ENCODE peak calls at places on chromosomes 13 and 19, in four cellular contexts. I is HCT116, H is GM12891, A is Panc1. T is an unnamed sample.

GRCh38 chr13:97279913-97280312 is 57.8 kb downstream of the MBNL2 start:
- DNase-seq in I (no peak), H (no peak), A (no peak), T (no peak)

GRCh38 chr13:78022164-78022877 is 103.7 kb upstream of the EDNRB start:
- DNase-seq in A (no peak), H (peak), I (no peak), T (peak)

GRCh38 chr13:33321686-33322473 is 36.3 kb upstream of the STARD13 start:
- DNase-seq in A (no peak), H (no peak), I (no peak), T (no peak)

GRCh38 chr19:13098291-13099072 is 4.2 kb downstream of the LYL1 start:
- DNase-seq in H (no peak), A (no peak), I (no peak), T (no peak)

GRCh38 chr19:14089662-14090508 is 666 bp downstream of the SAMD1 start:
- DNase-seq in I (no peak), A (no peak), H (peak), T (peak)

GRCh38 chr13:102317593-102317992 is 84.3 kb downstream of the FGF14 start:
- DNase-seq in I (no peak), H (no peak), A (no peak), T (no peak)

GRCh38 chr13:98998831-98999634 is 21.2 kb upstream of the DOCK9 start:
- DNase-seq in I (no peak), A (no peak), H (no peak), T (no peak)

GRCh38 chr13:85798999-85799646 is at the start of gene SLITRK6:
- DNase-seq in A (peak), I (peak), H (no peak), T (no peak)

GRCh38 chr19:42965204-42965603 is 28.2 kb upstream of the PSG7 start:
- DNase-seq in I (no peak), H (no peak), A (no peak), T (no peak)

GRCh38 chr19:16886305-16886880 is 2.4 kb upstream of the F2RL3 start:
- DNase-seq in H (no peak), I (no peak), A (no peak), T (no peak)

GRCh38 chr13:74290324-74290773 is 156.1 kb upstream of the KLF12 start:
- DNase-seq in H (no peak), I (peak), A (no peak), T (no peak)

GRCh38 chr19:28137772-28138171 is 1075.2 kb downstream of the UQCRFS1 start:
- DNase-seq in A (no peak), I (no peak), H (no peak), T (no peak)

GRCh38 chr19:46299004-46299509 is 2.2 kb downstream of the HIF3A start:
- DNase-seq in H (no peak), I (peak), A (no peak), T (no peak)

GRCh38 chr13:71055644-71056043 is 811.4 kb downstream of the DACH1 start:
- DNase-seq in A (no peak), H (no peak), I (no peak), T (no peak)

DNA sequence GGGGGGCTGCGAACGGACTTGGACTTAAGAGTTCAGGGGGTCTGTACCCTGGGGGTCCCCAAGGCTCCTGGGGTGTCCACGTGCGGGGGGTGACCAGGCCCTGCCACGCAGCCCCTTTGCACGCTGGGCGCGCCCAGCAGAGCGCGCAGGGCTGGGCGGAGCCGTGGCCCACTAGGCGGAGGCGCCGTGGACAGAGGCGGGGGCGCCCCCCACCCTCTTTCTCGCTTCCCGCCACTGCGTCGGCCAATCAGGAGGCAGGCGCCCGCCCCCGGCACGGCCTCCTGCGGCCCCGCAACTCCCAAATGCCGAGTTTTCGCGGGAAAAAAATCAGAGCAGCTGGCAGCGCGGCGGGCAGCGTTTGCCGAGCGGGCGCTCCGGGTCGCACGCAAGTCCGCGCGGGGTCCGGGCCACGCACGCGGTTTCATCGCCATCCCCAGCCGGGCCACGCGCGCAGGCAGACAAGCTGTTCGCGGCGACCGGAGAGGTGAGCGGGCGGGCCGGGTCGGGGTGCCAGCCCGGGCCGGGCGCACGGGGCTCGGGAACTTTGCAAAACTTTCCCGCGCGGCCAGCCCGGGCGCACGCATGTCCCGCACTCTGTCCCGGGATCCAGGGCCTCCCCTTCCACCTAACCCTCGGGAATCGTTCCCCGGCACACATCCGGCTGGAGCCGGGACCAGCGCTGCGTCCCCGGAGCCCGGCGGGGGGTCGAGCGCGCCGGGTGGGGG is at the start of gene UHRF1:
- DNase-seq in I (no peak), H (peak), A (no peak), T (no peak)
- TF ChIP-seq POLR2AphosphoS5 in I (no peak), H (no peak), A (peak), T (no peak)

GRCh38 chr19:1260749-1261511 is 8.2 kb upstream of the CIRBP start:
- DNase-seq in I (peak), A (no peak), H (peak), T (peak)

GRCh38 chr19:1263198-1263597 is 5.9 kb upstream of the CIRBP start:
- DNase-seq in I (no peak), H (no peak), A (no peak), T (no peak)

GRCh38 chr19:1261863-1262686 is 7.1 kb upstream of the CIRBP start:
- DNase-seq in H (no peak), A (no peak), I (no peak), T (no peak)

GRCh38 chr19:1261512-1261862 is 7.6 kb upstream of the CIRBP start:
- DNase-seq in A (no peak), I (no peak), H (no peak), T (no peak)

GRCh38 chr19:1262687-1263123 is 6.4 kb upstream of the CIRBP start:
- DNase-seq in H (no peak), I (no peak), A (no peak), T (no peak)
- TF ChIP-seq POLR2AphosphoS5 in H (no peak), I (no peak), A (no peak), T (no peak)

GRCh38 chr13:109545964-109546363 is 240.4 kb downstream of the IRS2 start:
- DNase-seq in I (no peak), H (no peak), A (no peak), T (no peak)

DNA sequence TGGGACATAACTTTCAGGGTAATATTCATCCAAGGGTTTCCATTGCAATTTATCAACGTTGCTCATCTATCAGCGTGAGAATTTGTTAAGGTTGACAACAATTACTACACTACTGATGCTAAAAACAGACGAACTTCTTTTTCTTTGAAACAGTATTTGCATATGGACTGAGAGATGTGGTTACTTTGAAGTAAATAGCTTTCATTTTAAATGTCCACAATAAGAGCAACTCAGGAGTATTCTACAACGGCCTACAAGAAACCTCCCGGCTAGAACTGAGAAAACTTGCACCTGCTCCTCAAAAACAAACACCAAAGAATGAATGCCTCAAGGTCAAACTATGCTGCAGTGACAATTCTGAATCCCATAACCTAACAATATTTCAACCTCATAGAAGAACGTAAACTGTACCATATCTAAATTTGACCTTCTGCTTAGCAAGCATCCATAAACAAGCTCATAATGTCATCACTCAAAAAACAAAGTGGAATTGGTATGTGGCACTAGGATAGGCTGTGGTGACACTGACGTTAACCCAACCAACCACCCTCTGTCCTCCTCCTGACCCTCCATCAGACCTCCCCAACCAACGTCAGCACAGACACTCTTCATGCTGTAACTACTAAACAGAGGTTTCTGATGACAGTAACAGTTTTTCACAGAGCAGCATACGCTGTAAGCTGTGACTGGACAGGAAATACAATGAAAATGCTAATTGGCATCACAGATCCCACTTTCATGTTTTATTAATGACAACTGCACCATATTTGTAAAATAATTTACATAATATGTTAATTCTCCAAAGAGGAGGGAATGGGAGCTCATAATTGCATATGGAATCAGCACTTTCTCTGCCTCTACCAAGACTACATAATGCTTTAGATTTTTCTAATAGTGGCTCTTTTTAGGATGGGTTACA is 238.2 kb downstream of the IRS2 start:
- DNase-seq in I (no peak), H (no peak), A (no peak), T (no peak)
- TF ChIP-seq POLR2AphosphoS5 in I (no peak), H (no peak), A (no peak), T (no peak)

GRCh38 chr19:5002143-5002542 is 33.2 kb downstream of the KDM4B start:
- DNase-seq in H (no peak), A (peak), I (peak), T (no peak)
- TF ChIP-seq POLR2AphosphoS5 in H (no peak), A (no peak), I (no peak), T (no peak)

GRCh38 chr13:73228546-73228945 is 169.7 kb downstream of the KLF5 start:
- DNase-seq in I (no peak), H (no peak), A (no peak), T (no peak)

GRCh38 chr13:73225983-73226382 is 167.2 kb downstream of the KLF5 start:
- DNase-seq in A (no peak), I (no peak), H (no peak), T (no peak)

GRCh38 chr13:73230714-73231113 is 171.9 kb downstream of the KLF5 start:
- DNase-seq in A (no peak), H (no peak), I (no peak), T (no peak)

GRCh38 chr13:73235385-73235784 is 176.6 kb downstream of the KLF5 start:
- DNase-seq in I (no peak), H (no peak), A (no peak), T (no peak)

DNA sequence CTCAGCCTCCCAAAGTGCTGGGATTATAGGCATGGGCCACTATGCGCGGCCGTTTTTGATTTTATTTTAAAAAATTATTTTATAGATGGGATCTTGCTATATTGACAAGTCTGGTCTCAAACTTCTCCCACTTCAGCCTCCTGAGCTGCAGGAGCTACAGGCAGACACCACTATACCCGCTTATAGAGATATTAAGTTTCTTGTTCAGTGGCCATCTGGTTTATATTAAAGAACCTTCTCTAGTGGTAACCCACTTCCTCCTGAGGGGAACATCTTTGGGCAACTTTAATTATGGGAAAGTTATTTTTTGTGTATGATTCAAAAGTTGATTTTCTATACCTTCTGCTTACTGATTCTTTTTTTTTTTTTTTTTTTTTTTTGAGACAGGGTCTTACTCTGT is 172.7 kb downstream of the KLF5 start:
- DNase-seq in A (no peak), H (no peak), I (no peak), T (no peak)
- TF ChIP-seq POLR2AphosphoS5 in A (no peak), H (no peak), I (no peak), T (no peak)